ENCODE peak calls at places on chromosome 3, in five cellular contexts. D, B, L, T and Z are unnamed samples.

GRCh38 chr3:59796486-59796885 is 746.7 kb upstream of the CFAP20DC start:
- DNase-seq in B (no peak), L (no peak), T (no peak), D (no peak), Z (no peak)

GRCh38 chr3:125602752-125603649 is 7.7 kb upstream of the OSBPL11 start:
- DNase-seq in B (no peak), D (peak; percentile 60), L (peak; percentile 85), T (peak; percentile 86), Z (no peak)

GRCh38 chr3:124951511-124952390 is 17.2 kb upstream of the MUC13 start:
- DNase-seq in L (peak; percentile 64), B (no peak), D (peak; percentile 64), T (peak; percentile 70), Z (peak; percentile 11)

GRCh38 chr3:141963301-141963700 is 86.9 kb downstream of the ATP1B3 start:
- DNase-seq in D (no peak), B (no peak), T (peak; percentile 29), L (no peak), Z (no peak)

GRCh38 chr3:44235604-44236484 is 5.8 kb upstream of the TOPAZ1 start:
- DNase-seq in B (peak; percentile 38), T (peak; percentile 83), L (peak; percentile 76), D (peak; percentile 80), Z (peak; percentile 54)

GRCh38 chr3:9064853-9065252 is 101.6 kb upstream of the RAD18 start:
- DNase-seq in T (no peak), B (no peak), D (no peak), L (no peak), Z (no peak)

GRCh38 chr3:139113231-139113749 is 68.6 kb upstream of the PRR23C start:
- DNase-seq in L (no peak), B (no peak), D (no peak), T (peak; percentile 12), Z (no peak)

GRCh38 chr3:147049901-147050300 is 356.4 kb downstream of the ZIC4 start:
- DNase-seq in T (no peak), L (no peak), B (no peak), D (no peak), Z (no peak)

GRCh38 chr3:116020495-116020894 is 397.2 kb downstream of the GAP43 start:
- DNase-seq in T (peak; percentile 75), D (no peak), B (no peak), L (no peak), Z (no peak)

GRCh38 chr3:184592411-184593200 is 31.0 kb downstream of the EPHB3 start:
- DNase-seq in B (no peak), D (peak; percentile 74), L (no peak), T (no peak), Z (peak; percentile 10)

GRCh38 chr3:30232546-30232945 is 373.9 kb upstream of the TGFBR2 start:
- DNase-seq in D (no peak), B (no peak), L (no peak), T (no peak), Z (no peak)

GRCh38 chr3:55180936-55181535 is 253.2 kb upstream of the LRTM1 start:
- DNase-seq in L (no peak), B (no peak), D (peak; percentile 35), T (peak; percentile 71), Z (no peak)

GRCh38 chr3:192851821-192852352 is 65.8 kb downstream of the MB21D2 start:
- DNase-seq in L (peak; percentile 64), B (no peak), D (peak; percentile 89), T (peak; percentile 57), Z (no peak)

GRCh38 chr3:197487911-197488391 is 67.8 kb downstream of the BDH1 start:
- DNase-seq in T (peak; percentile 92), D (peak; percentile 93), B (no peak), L (peak; percentile 91), Z (peak; percentile 90)

GRCh38 chr3:179005213-179005612 is 66.4 kb downstream of the ZMAT3 start:
- DNase-seq in L (no peak), B (no peak), D (no peak), T (no peak), Z (no peak)

GRCh38 chr3:42130329-42131070 is 39.3 kb downstream of the TRAK1 start:
- DNase-seq in B (no peak), L (no peak), D (no peak), T (no peak), Z (no peak)

GRCh38 chr3:194548346-194549321 is 61.8 kb upstream of the ATP13A3 start:
- DNase-seq in T (no peak), D (no peak), L (no peak), B (no peak), Z (no peak)

GRCh38 chr3:177463863-177464262 is 266.6 kb upstream of the TBL1XR1 start:
- DNase-seq in D (no peak), B (no peak), T (peak; percentile 72), L (no peak), Z (no peak)

GRCh38 chr3:43327184-43327950 is 41.0 kb downstream of the SNRK start:
- DNase-seq in T (no peak), L (no peak), B (no peak), D (no peak), Z (no peak)

GRCh38 chr3:52054689-52055511 is 1.5 kb downstream of the DUSP7 start:
- DNase-seq in T (no peak), B (no peak), L (no peak), D (no peak), Z (no peak)

GRCh38 chr3:49668861-49669260 is 5.3 kb upstream of the APEH start:
- DNase-seq in B (no peak), D (peak; percentile 46), L (no peak), T (no peak), Z (no peak)

GRCh38 chr3:57061556-57061955 is 1.1 kb downstream of the SPATA12 start:
- DNase-seq in B (no peak), L (no peak), T (no peak), D (no peak), Z (no peak)

GRCh38 chr3:61808526-61808925 is 247.2 kb downstream of the PTPRG start:
- DNase-seq in D (peak; percentile 72), T (no peak), B (no peak), L (no peak), Z (no peak)

GRCh38 chr3:9715764-9716437 is 12.3 kb downstream of the CPNE9 start:
- DNase-seq in D (peak; percentile 91), B (peak; percentile 19), T (peak; percentile 92), L (peak; percentile 82), Z (peak; percentile 57)

GRCh38 chr3:40152482-40153133 is 156.9 kb upstream of the EIF1B start:
- DNase-seq in B (no peak), L (no peak), D (no peak), T (no peak), Z (no peak)

GRCh38 chr3:20683912-20684311 is 497.9 kb upstream of the SGO1 start:
- DNase-seq in T (peak; percentile 6), L (peak; percentile 9), B (no peak), D (no peak), Z (peak; percentile 71)

GRCh38 chr3:36741285-36741684 is 23.1 kb downstream of the DCLK3 start:
- DNase-seq in D (no peak), L (no peak), T (peak; percentile 12), B (no peak), Z (no peak)

GRCh38 chr3:151044706-151045105 is 40.8 kb upstream of the MED12L start:
- DNase-seq in B (no peak), L (peak; percentile 28), T (peak; percentile 31), D (no peak), Z (no peak)